ENCODE peak calls at places on chromosomes 16 and 17, in ten cellular contexts. L is fibroblast of the aortic adventitia, J is AG09309, F is IMR-90, T is thoracic aorta, Z is GM12864, W is NB4, Y is GM10248, C is PC-3, I is MM.1S. H is an unnamed sample.

GRCh38 chr16:18782697-18783429 is 7.3 kb downstream of the RPS15A start:
- DNase-seq in L (no peak), J (no peak), F (no peak), T (no peak), Z (no peak), W (no peak), Y (no peak), C (no peak), I (no peak), H (no peak)

GRCh38 chr17:31068291-31068690 is 26.5 kb upstream of the NF1 start:
- DNase-seq in L (no peak), J (no peak), F (peak; percentile 41), T (no peak), Z (peak; percentile 40), W (peak; percentile 82), Y (peak; percentile 46), C (peak; percentile 31), I (no peak), H (peak; percentile 47)

GRCh38 chr17:59330314-59330942 is 1.0 kb upstream of the YPEL2 start:
- DNase-seq in L (no peak), J (no peak), F (no peak), T (no peak), Z (no peak), W (peak; percentile 14), Y (no peak), C (peak; percentile 24), I (peak; percentile 73), H (no peak)

GRCh38 chr17:76737082-76737675 is at the start of gene SRSF2:
- DNase-seq in L (peak; percentile 99), J (peak; percentile 93), F (peak; percentile 97), T (peak; percentile 91), Z (peak; percentile 93), W (peak; percentile 99), Y (peak; percentile 97), C (peak; percentile 100), I (peak; percentile 99), H (peak; percentile 98)

GRCh38 chr17:16339402-16339801 is 13.9 kb downstream of the CENPV start:
- DNase-seq in L (no peak), J (no peak), F (no peak), T (no peak), Z (no peak), W (no peak), Y (no peak), C (no peak), I (no peak), H (no peak)

GRCh38 chr17:58823051-58823525 is 67.4 kb downstream of the PPM1E start:
- DNase-seq in L (no peak), J (no peak), F (no peak), T (no peak), Z (no peak), W (no peak), Y (no peak), C (no peak), I (no peak), H (no peak)

GRCh38 chr16:84245933-84246678 is 6.3 kb upstream of the KCNG4 start:
- DNase-seq in L (no peak), J (no peak), F (no peak), T (no peak), Z (no peak), W (no peak), Y (no peak), C (no peak), I (no peak), H (no peak)

GRCh38 chr16:15404792-15405191 is 9.2 kb downstream of the MPV17L start:
- DNase-seq in L (no peak), J (no peak), F (no peak), T (no peak), Z (no peak), W (no peak), Y (no peak), C (no peak), I (peak; percentile 23), H (no peak)

GRCh38 chr17:36934759-36935630 is 2.3 kb upstream of the LHX1 start:
- DNase-seq in L (no peak), J (no peak), F (no peak), T (no peak), Z (no peak), W (no peak), Y (no peak), C (no peak), I (no peak), H (no peak)
- TF ChIP-seq CTCF in L (no peak), J (no peak), F (no peak), T (no peak), Z (no peak), W (no peak), Y (no peak), C (no peak), I (no peak), H (no peak)

DNA sequence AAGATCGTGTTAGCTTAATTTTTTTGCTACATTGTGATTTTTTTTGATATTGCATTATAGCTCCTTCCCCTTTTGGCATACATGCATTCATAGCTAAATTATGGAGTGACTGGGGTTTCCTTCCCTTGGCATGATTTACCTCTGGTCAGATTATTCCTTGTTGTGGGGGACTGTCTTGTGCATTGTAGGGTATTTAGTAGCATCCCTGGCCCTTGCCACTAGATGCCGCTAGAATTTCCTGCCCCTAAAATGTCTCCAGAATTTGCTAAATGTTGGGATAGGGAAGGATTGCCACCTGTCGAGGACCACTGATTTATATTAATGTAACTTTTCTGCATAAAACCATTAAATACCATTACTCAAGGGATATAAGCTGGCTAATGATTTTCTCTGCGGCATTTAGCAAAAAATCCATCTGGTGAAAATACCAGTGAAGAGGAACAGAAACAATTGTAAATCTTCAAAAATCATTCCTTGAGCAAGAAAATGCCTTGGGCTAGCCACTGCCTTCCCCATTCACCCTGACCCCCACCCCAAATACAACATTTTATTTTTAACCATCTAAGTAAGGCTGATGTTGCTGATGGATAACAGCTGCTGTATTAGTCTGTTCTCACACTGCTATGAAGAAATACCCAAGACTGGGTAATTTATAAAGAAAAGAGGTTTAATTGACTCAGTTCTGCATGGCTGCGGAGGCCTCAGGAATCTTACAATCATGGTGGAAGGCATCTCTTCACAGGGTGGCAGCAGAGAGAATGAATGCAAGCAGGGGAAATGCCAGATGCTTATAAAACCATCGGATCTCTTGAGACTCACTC is 195.2 kb downstream of the MAP2K6 start:
- DNase-seq in L (peak; percentile 61), J (peak; percentile 10), F (peak; percentile 55), T (no peak), Z (no peak), W (peak; percentile 9), Y (no peak), C (peak; percentile 68), I (no peak), H (peak; percentile 38)
- TF ChIP-seq CTCF in L (peak; percentile 81), J (peak; percentile 82), F (peak; percentile 77), T (no peak), Z (peak; percentile 63), W (peak; percentile 61), Y (peak; percentile 43), C (peak; percentile 97), I (peak; percentile 48), H (peak; percentile 85)

DNA sequence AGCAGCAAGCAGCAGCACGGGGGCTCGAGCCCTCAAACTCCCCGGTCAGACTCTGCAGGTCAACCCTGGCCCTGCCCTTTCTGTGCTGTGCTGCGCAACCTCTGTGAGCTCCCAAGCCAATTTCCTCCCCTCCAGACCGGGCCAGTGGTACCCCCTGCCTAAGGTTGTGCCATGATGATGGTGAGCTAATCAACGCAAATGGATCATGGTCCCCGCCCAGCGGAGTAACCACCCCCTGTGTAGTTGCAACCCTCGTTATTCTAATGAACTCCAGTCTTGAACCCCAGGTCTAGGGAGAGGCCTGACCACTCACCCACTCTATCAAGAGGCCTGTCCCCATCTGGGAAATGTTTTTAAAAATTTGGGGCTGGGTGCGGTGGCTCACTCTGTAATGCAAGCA is 201.8 kb upstream of the FOXF1 start:
- DNase-seq in L (no peak), J (no peak), F (no peak), T (no peak), Z (no peak), W (no peak), Y (no peak), C (no peak), I (no peak), H (no peak)
- TF ChIP-seq CTCF in L (no peak), J (no peak), F (no peak), T (no peak), Z (no peak), W (no peak), Y (no peak), C (no peak), I (no peak), H (no peak)

GRCh38 chr16:82633964-82634600 is 7.3 kb downstream of the CDH13 start:
- DNase-seq in L (peak; percentile 45), J (no peak), F (peak; percentile 46), T (peak; percentile 31), Z (no peak), W (no peak), Y (no peak), C (peak; percentile 25), I (no peak), H (no peak)

GRCh38 chr16:82629441-82630027 is 2.8 kb downstream of the CDH13 start:
- DNase-seq in L (peak; percentile 87), J (no peak), F (peak; percentile 34), T (no peak), Z (no peak), W (no peak), Y (no peak), C (peak; percentile 88), I (no peak), H (peak; percentile 79)

GRCh38 chr16:82630219-82630618 is 3.5 kb downstream of the CDH13 start:
- DNase-seq in L (peak; percentile 58), J (no peak), F (peak; percentile 68), T (no peak), Z (no peak), W (no peak), Y (no peak), C (peak; percentile 55), I (no peak), H (peak; percentile 30)

GRCh38 chr16:82630688-82631087 is 3.9 kb downstream of the CDH13 start:
- DNase-seq in L (peak; percentile 54), J (no peak), F (peak; percentile 60), T (no peak), Z (no peak), W (no peak), Y (no peak), C (peak; percentile 35), I (no peak), H (peak; percentile 28)

GRCh38 chr16:82631701-82632685 is 5.2 kb downstream of the CDH13 start:
- DNase-seq in L (no peak), J (no peak), F (peak; percentile 33), T (no peak), Z (no peak), W (peak; percentile 31), Y (no peak), C (peak; percentile 19), I (no peak), H (no peak)
- TF ChIP-seq CTCF in L (no peak), J (peak; percentile 40), F (peak; percentile 30), T (no peak), Z (peak; percentile 57), W (peak; percentile 46), Y (no peak), C (peak; percentile 24), I (no peak), H (peak; percentile 53)

GRCh38 chr16:31149332-31149731 is 534 bp downstream of the PRSS36 start:
- DNase-seq in L (no peak), J (no peak), F (no peak), T (no peak), Z (no peak), W (no peak), Y (no peak), C (no peak), I (no peak), H (no peak)
- TF ChIP-seq CTCF in L (no peak), J (no peak), F (no peak), T (no peak), Z (no peak), W (no peak), Y (no peak), C (no peak), I (no peak), H (no peak)